ENCODE peak calls at places on chromosomes 6 and 20, in five cellular contexts. C, P, V, A and J are unnamed samples.

GRCh38 chr20:59996112-59996511 is 37.9 kb downstream of the CDH26 start:
- DNase-seq in C (no peak), P (no peak), V (no peak), A (no peak), J (no peak)

GRCh38 chr6:39453236-39453635 is 130.7 kb upstream of the KCNK16 start:
- DNase-seq in C (no peak), P (no peak), V (no peak), A (no peak), J (no peak)

GRCh38 chr20:45343867-45344721 is 4.1 kb downstream of the SDC4 start:
- DNase-seq in C (peak), P (peak), V (peak), A (no peak), J (peak)

GRCh38 chr6:113854531-113855499 is 2.3 kb upstream of the MARCKS start:
- DNase-seq in C (peak), P (peak), V (peak), A (no peak), J (peak)

GRCh38 chr6:161549977-161550655 is 276.3 kb upstream of the AGPAT4 start:
- DNase-seq in C (peak), P (no peak), V (peak), A (no peak), J (peak)

GRCh38 chr20:20864346-20865096 is 152.1 kb upstream of the RALGAPA2 start:
- DNase-seq in C (peak), P (no peak), V (peak), A (no peak), J (peak)

GRCh38 chr20:3074812-3075211 is 3.4 kb downstream of the OXT start:
- DNase-seq in C (peak), P (no peak), V (no peak), A (no peak), J (no peak)

GRCh38 chr20:14921546-14921945 is 584.1 kb upstream of the FLRT3 start:
- DNase-seq in C (peak), P (no peak), V (no peak), A (no peak), J (no peak)

GRCh38 chr6:139373154-139373927 is 1.1 kb downstream of the CITED2 start:
- DNase-seq in C (peak), P (peak), V (peak), A (peak), J (peak)

GRCh38 chr6:139801571-139802321 is 427.3 kb upstream of the CITED2 start:
- DNase-seq in C (peak), P (peak), V (peak), A (no peak), J (peak)